ENCODE peak calls at places on chromosomes 16 and 17, in four cellular contexts. One of them, this sample, is unnamed.

GRCh38 chr16:57265850-57266530 is 18.5 kb downstream of the PLLP start:
- DNase-seq in WTC11: no peak
- DNase-seq in K562: peak; percentile 72
- DNase-seq in HepG2: no peak
- DNase-seq in this sample: no peak

GRCh38 chr16:88570691-88571092 is 489 bp downstream of the ZC3H18 start:
- DNase-seq in WTC11: no peak
- DNase-seq in K562: peak; percentile 66
- DNase-seq in HepG2: no peak
- DNase-seq in this sample: no peak

GRCh38 chr17:75755990-75756389 is 9.0 kb downstream of the GALK1 start:
- DNase-seq in WTC11: no peak
- DNase-seq in K562: no peak
- DNase-seq in HepG2: no peak
- DNase-seq in this sample: no peak

GRCh38 chr17:67280279-67280678 is 35.3 kb upstream of the HELZ start:
- DNase-seq in WTC11: no peak
- DNase-seq in K562: no peak
- DNase-seq in HepG2: peak; percentile 74
- DNase-seq in this sample: no peak

GRCh38 chr17:13014801-13015200 is 3.0 kb downstream of the ELAC2 start:
- DNase-seq in WTC11: no peak
- DNase-seq in K562: no peak
- DNase-seq in HepG2: no peak
- DNase-seq in this sample: no peak

GRCh38 chr17:51015145-51015558 is 105.5 kb downstream of the SPAG9 start:
- DNase-seq in WTC11: no peak
- DNase-seq in K562: no peak
- DNase-seq in HepG2: no peak
- DNase-seq in this sample: no peak

GRCh38 chr16:49437344-49437743 is 63.7 kb downstream of the C16orf78 start:
- DNase-seq in WTC11: no peak
- DNase-seq in K562: no peak
- DNase-seq in HepG2: no peak
- DNase-seq in this sample: no peak

GRCh38 chr16:53207810-53208752 is 153.3 kb downstream of the CHD9 start:
- DNase-seq in WTC11: peak; percentile 29
- DNase-seq in K562: peak; percentile 91
- DNase-seq in HepG2: peak; percentile 72
- DNase-seq in this sample: peak; percentile 76

GRCh38 chr16:29806096-29806579 is at the start of gene MAZ:
- DNase-seq in WTC11: no peak
- DNase-seq in K562: peak; percentile 95
- DNase-seq in HepG2: no peak
- DNase-seq in this sample: no peak

GRCh38 chr16:24652803-24653202 is 76.6 kb upstream of the TNRC6A start:
- DNase-seq in WTC11: no peak
- DNase-seq in K562: no peak
- DNase-seq in HepG2: no peak
- DNase-seq in this sample: no peak

GRCh38 chr16:46555981-46556380 is 65.2 kb downstream of the SHCBP1 start:
- DNase-seq in WTC11: no peak
- DNase-seq in K562: no peak
- DNase-seq in HepG2: no peak
- DNase-seq in this sample: no peak

GRCh38 chr16:75256871-75257343 is 5.5 kb upstream of the BCAR1 start:
- DNase-seq in WTC11: peak; percentile 39
- DNase-seq in K562: no peak
- DNase-seq in HepG2: no peak
- DNase-seq in this sample: no peak

GRCh38 chr17:75785016-75785769 is 587 bp downstream of the UNK start:
- DNase-seq in WTC11: peak; percentile 87
- DNase-seq in K562: peak; percentile 97
- DNase-seq in HepG2: peak; percentile 87
- DNase-seq in this sample: peak; percentile 83

GRCh38 chr16:69839798-69840409 is 77.8 kb downstream of the WWP2 start:
- DNase-seq in WTC11: no peak
- DNase-seq in K562: no peak
- DNase-seq in HepG2: peak; percentile 81
- DNase-seq in this sample: no peak
- TF ChIP-seq ELF4 in WTC11: no peak
- TF ChIP-seq ELF4 in K562: no peak
- TF ChIP-seq ELF4 in HepG2: no peak
- TF ChIP-seq ELF4 in this sample: no peak

GRCh38 chr16:51431517-51432241 is 280.6 kb upstream of the SALL1 start:
- DNase-seq in WTC11: no peak
- DNase-seq in K562: no peak
- DNase-seq in HepG2: no peak
- DNase-seq in this sample: peak; percentile 65
- TF ChIP-seq SP1 in WTC11: no peak
- TF ChIP-seq SP1 in K562: no peak
- TF ChIP-seq SP1 in HepG2: no peak
- TF ChIP-seq SP1 in this sample: no peak

GRCh38 chr17:36616391-36617029 is 15.1 kb downstream of the MRM1 start:
- DNase-seq in WTC11: no peak
- DNase-seq in K562: no peak
- DNase-seq in HepG2: no peak
- DNase-seq in this sample: no peak

GRCh38 chr17:36614081-36614480 is 12.7 kb downstream of the MRM1 start:
- DNase-seq in WTC11: no peak
- DNase-seq in K562: no peak
- DNase-seq in HepG2: no peak
- DNase-seq in this sample: no peak

GRCh38 chr17:36612323-36612722 is 10.9 kb downstream of the MRM1 start:
- DNase-seq in WTC11: no peak
- DNase-seq in K562: no peak
- DNase-seq in HepG2: no peak
- DNase-seq in this sample: no peak

GRCh38 chr17:36617773-36618172 is 16.4 kb downstream of the MRM1 start:
- DNase-seq in WTC11: no peak
- DNase-seq in K562: no peak
- DNase-seq in HepG2: no peak
- DNase-seq in this sample: no peak

GRCh38 chr17:36614974-36615373 is 13.6 kb downstream of the MRM1 start:
- DNase-seq in WTC11: no peak
- DNase-seq in K562: no peak
- DNase-seq in HepG2: no peak
- DNase-seq in this sample: no peak
- TF ChIP-seq ELF4 in WTC11: no peak
- TF ChIP-seq ELF4 in K562: no peak
- TF ChIP-seq ELF4 in HepG2: no peak
- TF ChIP-seq ELF4 in this sample: no peak

GRCh38 chr17:7927596-7927995 is 2.1 kb downstream of the KCNAB3 start:
- DNase-seq in WTC11: no peak
- DNase-seq in K562: no peak
- DNase-seq in HepG2: no peak
- DNase-seq in this sample: no peak

GRCh38 chr17:7922499-7923289 is 6.6 kb upstream of the RNF227 start:
- DNase-seq in WTC11: peak; percentile 92
- DNase-seq in K562: no peak
- DNase-seq in HepG2: no peak
- DNase-seq in this sample: no peak

GRCh38 chr17:7923290-7923628 is 6.4 kb downstream of the KCNAB3 start:
- DNase-seq in WTC11: no peak
- DNase-seq in K562: no peak
- DNase-seq in HepG2: no peak
- DNase-seq in this sample: no peak
- TF ChIP-seq SP1 in WTC11: no peak
- TF ChIP-seq SP1 in K562: no peak
- TF ChIP-seq SP1 in HepG2: no peak
- TF ChIP-seq SP1 in this sample: no peak

DNA sequence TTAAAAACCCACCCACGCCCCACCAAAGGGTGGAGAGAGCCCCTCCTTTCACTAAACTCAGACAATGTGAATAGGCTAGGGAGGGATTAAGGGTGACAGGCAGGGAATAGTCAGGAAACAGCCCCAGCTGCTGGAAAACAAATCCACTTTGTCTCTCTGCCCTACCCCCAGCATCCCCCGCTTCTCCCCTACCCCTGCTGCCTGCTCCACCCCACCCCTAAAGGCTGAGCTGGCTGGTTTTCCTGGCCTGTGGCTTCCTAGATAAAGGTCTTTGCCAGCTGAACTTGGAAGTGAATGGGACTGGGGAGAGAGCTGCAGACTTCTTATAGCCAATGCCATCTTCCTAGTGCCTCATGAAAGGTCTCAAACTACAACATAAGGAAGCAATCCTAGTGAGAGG is 15.0 kb downstream of the CAVIN1 start:
- DNase-seq in WTC11: no peak
- DNase-seq in K562: peak; percentile 62
- DNase-seq in HepG2: no peak
- DNase-seq in this sample: no peak
- TF ChIP-seq ELF4 in WTC11: no peak
- TF ChIP-seq ELF4 in K562: no peak
- TF ChIP-seq ELF4 in HepG2: no peak
- TF ChIP-seq ELF4 in this sample: no peak

GRCh38 chr16:48013476-48013875 is 142.3 kb downstream of the ABCC12 start:
- DNase-seq in WTC11: no peak
- DNase-seq in K562: no peak
- DNase-seq in HepG2: no peak
- DNase-seq in this sample: no peak
- TF ChIP-seq SP1 in WTC11: no peak
- TF ChIP-seq SP1 in K562: no peak
- TF ChIP-seq SP1 in HepG2: no peak
- TF ChIP-seq SP1 in this sample: no peak

GRCh38 chr16:59114790-59115189 is 380.7 kb upstream of the GOT2 start:
- DNase-seq in WTC11: no peak
- DNase-seq in K562: no peak
- DNase-seq in HepG2: no peak
- DNase-seq in this sample: no peak

GRCh38 chr16:59113009-59113408 is 378.9 kb upstream of the GOT2 start:
- DNase-seq in WTC11: no peak
- DNase-seq in K562: no peak
- DNase-seq in HepG2: no peak
- DNase-seq in this sample: no peak

GRCh38 chr16:59108374-59108773 is 374.3 kb upstream of the GOT2 start:
- DNase-seq in WTC11: no peak
- DNase-seq in K562: no peak
- DNase-seq in HepG2: no peak
- DNase-seq in this sample: no peak

GRCh38 chr16:59116744-59117143 is 382.6 kb upstream of the GOT2 start:
- DNase-seq in WTC11: no peak
- DNase-seq in K562: no peak
- DNase-seq in HepG2: no peak
- DNase-seq in this sample: no peak

GRCh38 chr16:59111280-59111679 is 377.2 kb upstream of the GOT2 start:
- DNase-seq in WTC11: no peak
- DNase-seq in K562: no peak
- DNase-seq in HepG2: no peak
- DNase-seq in this sample: no peak
- TF ChIP-seq ELF4 in WTC11: no peak
- TF ChIP-seq ELF4 in K562: no peak
- TF ChIP-seq ELF4 in HepG2: no peak
- TF ChIP-seq ELF4 in this sample: no peak

This sample was measured in HEK293T.